ENCODE peak calls at places on chromosomes 12 and 14, in four cellular contexts. B is neuronal stem cell, W is H1, J is H9. M is an unnamed sample.

GRCh38 chr12:14913381-14913781 is 25.0 kb downstream of the ERP27 start:
- DNase-seq in B (no peak), W (no peak), J (no peak), M (no peak)

GRCh38 chr14:32183151-32184048 is 18.4 kb upstream of the RNU6-7 start:
- DNase-seq in B (no peak), W (no peak), J (no peak), M (peak)

GRCh38 chr12:122130150-122130549 is 43.9 kb downstream of the IL31 start:
- DNase-seq in B (no peak), W (no peak), J (no peak), M (no peak)

GRCh38 chr12:124734224-124734788 is 129.4 kb downstream of the SCARB1 start:
- DNase-seq in B (peak), W (peak), J (peak), M (peak)

GRCh38 chr14:50020184-50020583 is 96.2 kb downstream of the VCPKMT start:
- DNase-seq in B (no peak), W (no peak), J (no peak), M (no peak)

GRCh38 chr12:124992874-124993567 is 424 bp upstream of the BRI3BP start:
- DNase-seq in B (peak), W (peak), J (peak), M (peak)

GRCh38 chr12:120474092-120474960 is 4.8 kb upstream of the SRSF9 start:
- DNase-seq in B (no peak), W (no peak), J (peak), M (peak)

GRCh38 chr14:33943081-33943480 is 7.8 kb downstream of the EGLN3 start:
- DNase-seq in B (no peak), W (no peak), J (no peak), M (no peak)

GRCh38 chr12:76927170-76927784 is 48.5 kb upstream of the CSRP2 start:
- DNase-seq in B (peak), W (peak), J (peak), M (peak)

GRCh38 chr12:50282581-50283229 is 615 bp downstream of the LIMA1 start:
- DNase-seq in B (no peak), W (no peak), J (no peak), M (peak)

GRCh38 chr12:59023861-59024424 is 103.6 kb upstream of the LRIG3 start:
- DNase-seq in B (no peak), W (no peak), J (no peak), M (no peak)

GRCh38 chr12:49909826-49910225 is 6.1 kb upstream of the FAIM2 start:
- DNase-seq in B (peak), W (peak), J (peak), M (peak)

GRCh38 chr14:34981743-34982420 is 910 bp upstream of the SRP54 start:
- DNase-seq in B (no peak), W (no peak), J (no peak), M (peak)

GRCh38 chr14:68306934-68307758 is 485.7 kb downstream of the ZFP36L1 start:
- DNase-seq in B (no peak), W (no peak), J (no peak), M (no peak)

GRCh38 chr14:32311294-32312009 is 17.6 kb upstream of the AKAP6 start:
- DNase-seq in B (no peak), W (no peak), J (no peak), M (no peak)

GRCh38 chr14:63852817-63853730 is at the start of gene SYNE2:
- DNase-seq in B (peak), W (peak), J (peak), M (peak)

GRCh38 chr14:103281496-103282231 is 52.4 kb upstream of the EIF5 start:
- DNase-seq in B (no peak), W (no peak), J (peak), M (peak)

GRCh38 chr12:55847603-55848329 is 5.0 kb upstream of the MMP19 start:
- DNase-seq in B (no peak), W (no peak), J (no peak), M (peak)

GRCh38 chr12:1360812-1361211 is 233.6 kb downstream of the FBXL14 start:
- DNase-seq in B (no peak), W (no peak), J (no peak), M (peak)

GRCh38 chr12:55713721-55714120 is 2.1 kb upstream of the BLOC1S1 start:
- DNase-seq in B (no peak), W (no peak), J (no peak), M (no peak)

GRCh38 chr12:109767991-109768900 is 54.6 kb downstream of the FAM222A start:
- DNase-seq in B (no peak), W (peak), J (peak), M (no peak)

GRCh38 chr12:17992002-17992656 is 97.9 kb downstream of the RERGL start:
- DNase-seq in B (peak), W (no peak), J (no peak), M (peak)

GRCh38 chr12:126668538-126668937 is 1598.4 kb upstream of the TMEM132C start:
- DNase-seq in B (no peak), W (no peak), J (no peak), M (no peak)

GRCh38 chr12:76915381-76916169 is 36.8 kb upstream of the CSRP2 start:
- DNase-seq in B (no peak), W (no peak), J (no peak), M (peak)

GRCh38 chr12:62789856-62790255 is 145.1 kb downstream of the PPM1H start:
- DNase-seq in B (no peak), W (no peak), J (no peak), M (no peak)

GRCh38 chr12:27779416-27779815 is 617 bp upstream of the KLHL42 start:
- DNase-seq in B (no peak), W (no peak), J (peak), M (peak)

GRCh38 chr12:13196302-13196921 is at the start of gene EMP1:
- DNase-seq in B (no peak), W (no peak), J (no peak), M (peak)

GRCh38 chr12:10867381-10867780 is 16.7 kb downstream of the PRH1 start:
- DNase-seq in B (no peak), W (no peak), J (no peak), M (no peak)

GRCh38 chr14:61112506-61112905 is 131.5 kb downstream of the SLC38A6 start:
- DNase-seq in B (no peak), W (no peak), J (no peak), M (no peak)

GRCh38 chr14:68509188-68509953 is 283.5 kb downstream of the ZFP36L1 start:
- DNase-seq in B (no peak), W (peak), J (no peak), M (peak)

GRCh38 chr12:106696071-106696470 is 78.4 kb upstream of the RIC8B start:
- DNase-seq in B (no peak), W (no peak), J (no peak), M (no peak)

GRCh38 chr12:53939141-53940108 is 794 bp downstream of the HOXC13 start:
- DNase-seq in B (no peak), W (peak), J (peak), M (peak)

GRCh38 chr12:123043536-123044001 is 63.1 kb downstream of the ARL6IP4 start:
- DNase-seq in B (peak), W (peak), J (peak), M (peak)

GRCh38 chr12:91367234-91367849 is 184.7 kb upstream of the DCN start:
- DNase-seq in B (no peak), W (no peak), J (no peak), M (peak)

GRCh38 chr14:96904201-96904600 is 107.0 kb downstream of the VRK1 start:
- DNase-seq in B (no peak), W (no peak), J (no peak), M (no peak)

GRCh38 chr12:123971770-123972447 is 722 bp downstream of the CCDC92 start:
- DNase-seq in B (peak), W (peak), J (peak), M (peak)

GRCh38 chr14:21100931-21101330 is at the start of gene TMEM253:
- DNase-seq in B (no peak), W (no peak), J (no peak), M (no peak)
- H2BK12ac ChIP-seq in B (peak), W (no peak), J (no peak), M (no peak)

GRCh38 chr14:55129086-55129427 is at the start of gene LGALS3:
- DNase-seq in B (peak), W (no peak), J (peak), M (peak)
- H2BK15ac ChIP-seq in B (no peak), W (no peak), J (no peak), M (peak)

GRCh38 chr12:114829833-114830232 is 145.9 kb upstream of the TBX3 start:
- DNase-seq in B (no peak), W (no peak), J (no peak), M (no peak)

GRCh38 chr12:114834621-114835020 is 150.6 kb upstream of the TBX3 start:
- DNase-seq in B (no peak), W (no peak), J (peak), M (peak)

GRCh38 chr12:114836609-114837008 is 152.6 kb upstream of the TBX3 start:
- DNase-seq in B (no peak), W (no peak), J (no peak), M (no peak)

GRCh38 chr12:114838480-114838879 is 154.5 kb upstream of the TBX3 start:
- DNase-seq in B (no peak), W (no peak), J (no peak), M (no peak)

GRCh38 chr12:114835031-114835430 is 151.1 kb upstream of the TBX3 start:
- DNase-seq in B (no peak), W (no peak), J (no peak), M (peak)
- H2BK12ac ChIP-seq in B (no peak), W (no peak), J (no peak), M (peak)

GRCh38 chr14:91509083-91509877 is 830 bp downstream of the PPP4R3A start:
- DNase-seq in B (no peak), W (peak), J (peak), M (no peak)

GRCh38 chr14:91510171-91511013 is at the start of gene PPP4R3A:
- DNase-seq in B (peak), W (peak), J (peak), M (peak)

GRCh38 chr14:91508105-91508504 is 2.0 kb downstream of the PPP4R3A start:
- DNase-seq in B (no peak), W (no peak), J (no peak), M (no peak)

GRCh38 chr14:91509878-91510170 is 286 bp downstream of the PPP4R3A start:
- DNase-seq in B (no peak), W (no peak), J (no peak), M (no peak)

GRCh38 chr14:91511014-91511466 is 930 bp upstream of the PPP4R3A start:
- DNase-seq in B (peak), W (no peak), J (no peak), M (no peak)
- H2BK15ac ChIP-seq in B (no peak), W (no peak), J (no peak), M (no peak)

GRCh38 chr12:64796205-64796845 is 28.1 kb upstream of the TBC1D30 start:
- DNase-seq in B (peak), W (no peak), J (peak), M (peak)
- H2BK12ac ChIP-seq in B (no peak), W (no peak), J (no peak), M (no peak)

GRCh38 chr12:75782182-75782581 is 249.4 kb downstream of the PHLDA1 start:
- DNase-seq in B (no peak), W (no peak), J (no peak), M (no peak)

GRCh38 chr12:75783093-75783877 is 248.3 kb downstream of the PHLDA1 start:
- DNase-seq in B (no peak), W (no peak), J (no peak), M (peak)

GRCh38 chr12:75779891-75780501 is 251.6 kb downstream of the PHLDA1 start:
- DNase-seq in B (peak), W (no peak), J (no peak), M (no peak)

GRCh38 chr12:75784591-75784990 is 247.0 kb downstream of the PHLDA1 start:
- DNase-seq in B (no peak), W (no peak), J (no peak), M (peak)

DNA sequence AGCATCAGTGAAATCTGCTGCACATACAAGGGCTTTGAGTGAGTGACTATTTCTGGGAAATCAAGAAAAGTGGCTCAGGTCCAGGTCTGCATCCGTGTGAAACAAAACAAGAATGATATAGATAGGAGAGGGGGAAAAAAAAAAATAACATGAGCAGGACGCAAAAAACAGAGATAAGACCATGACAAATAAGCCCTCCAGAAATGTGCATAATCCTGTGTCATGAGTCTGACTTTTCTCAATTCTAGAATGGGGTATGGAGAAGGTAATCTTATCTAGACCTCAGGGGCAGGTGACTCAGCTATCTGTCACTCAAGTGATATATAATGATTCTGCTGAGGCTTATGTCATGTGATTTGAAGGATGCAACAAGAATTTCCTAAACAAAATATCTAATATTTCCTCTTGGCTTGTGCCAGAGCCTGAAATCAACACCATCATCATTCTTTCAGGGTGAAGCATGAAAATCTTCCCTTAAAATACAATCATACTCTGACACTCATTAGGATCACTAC is 250.0 kb downstream of the PHLDA1 start:
- DNase-seq in B (no peak), W (no peak), J (no peak), M (peak)
- H2BK15ac ChIP-seq in B (no peak), W (no peak), J (no peak), M (no peak)